ENCODE peak calls at places on chromosomes 3 and 15, in five cellular contexts. F is cardiac fibroblast, N is H4, V is RWPE1, P is GM13977. E is an unnamed sample.

GRCh38 chr3:104291437-104291851 is 1075.3 kb upstream of the ALCAM start:
- DNase-seq in F (peak; percentile 6), N (peak; percentile 40), V (no peak), P (peak; percentile 4), E (peak; percentile 52)

GRCh38 chr3:37037352-37037751 is 44.0 kb downstream of the MLH1 start:
- DNase-seq in F (no peak), N (no peak), V (no peak), P (no peak), E (no peak)

GRCh38 chr15:69930754-69931153 is 167.0 kb downstream of the TLE3 start:
- DNase-seq in F (no peak), N (no peak), V (no peak), P (no peak), E (no peak)

GRCh38 chr3:111069974-111070751 is 1.5 kb upstream of the NECTIN3 start:
- DNase-seq in F (peak; percentile 51), N (no peak), V (peak; percentile 1), P (no peak), E (no peak)

GRCh38 chr3:159208080-159208479 is 406.2 kb downstream of the MFSD1 start:
- DNase-seq in F (no peak), N (no peak), V (no peak), P (no peak), E (no peak)

GRCh38 chr15:80059786-80060489 is 462 bp downstream of the ZFAND6 start:
- DNase-seq in F (no peak), N (no peak), V (peak; percentile 64), P (peak; percentile 85), E (peak; percentile 71)

GRCh38 chr15:39581501-39582285 is 814 bp downstream of the THBS1 start:
- DNase-seq in F (peak; percentile 61), N (peak; percentile 77), V (peak; percentile 64), P (no peak), E (peak; percentile 16)

GRCh38 chr3:44058022-44058867 is 183.4 kb upstream of the TOPAZ1 start:
- DNase-seq in F (peak; percentile 72), N (no peak), V (peak; percentile 33), P (peak; percentile 75), E (peak; percentile 16)

GRCh38 chr3:186283651-186284445 is 78.2 kb downstream of the DGKG start:
- DNase-seq in F (peak; percentile 88), N (no peak), V (no peak), P (no peak), E (no peak)

GRCh38 chr3:172595648-172596393 is 72.6 kb upstream of the TNFSF10 start:
- DNase-seq in F (peak; percentile 70), N (peak; percentile 72), V (peak; percentile 72), P (peak; percentile 73), E (peak; percentile 90)

GRCh38 chr3:188489639-188490405 is 335.9 kb downstream of the LPP start:
- DNase-seq in F (peak; percentile 83), N (no peak), V (no peak), P (peak; percentile 16), E (no peak)

GRCh38 chr15:60720493-60721231 is 241.7 kb upstream of the ICE2 start:
- DNase-seq in F (no peak), N (no peak), V (no peak), P (peak; percentile 22), E (no peak)

GRCh38 chr15:68057758-68058157 is 3.6 kb downstream of the PIAS1 start:
- DNase-seq in F (no peak), N (no peak), V (no peak), P (no peak), E (no peak)

GRCh38 chr3:59573911-59574310 is 524.1 kb upstream of the CFAP20DC start:
- DNase-seq in F (peak; percentile 91), N (peak; percentile 22), V (peak; percentile 13), P (no peak), E (no peak)

GRCh38 chr15:87154771-87155170 is 1075.1 kb downstream of the AGBL1 start:
- DNase-seq in F (peak; percentile 91), N (no peak), V (peak; percentile 34), P (no peak), E (no peak)

GRCh38 chr3:174162550-174162949 is 696.6 kb upstream of the NAALADL2 start:
- DNase-seq in F (peak; percentile 40), N (no peak), V (no peak), P (no peak), E (no peak)

GRCh38 chr3:116020495-116020894 is 397.2 kb downstream of the GAP43 start:
- DNase-seq in F (no peak), N (no peak), V (no peak), P (peak; percentile 15), E (no peak)

GRCh38 chr3:31823184-31823583 is 157.9 kb downstream of the OSBPL10 start:
- DNase-seq in F (no peak), N (no peak), V (peak; percentile 13), P (no peak), E (no peak)

GRCh38 chr15:35697549-35698299 is 151.8 kb upstream of the DPH6 start:
- DNase-seq in F (peak; percentile 75), N (peak; percentile 66), V (peak; percentile 43), P (no peak), E (no peak)

GRCh38 chr3:61371123-61371522 is 119.9 kb upstream of the FHIT start:
- DNase-seq in F (peak; percentile 1), N (peak; percentile 5), V (peak; percentile 11), P (peak; percentile 18), E (peak; percentile 42)

GRCh38 chr3:116767726-116768125 is 58.1 kb downstream of the TUSC7 start:
- DNase-seq in F (no peak), N (no peak), V (no peak), P (no peak), E (no peak)

GRCh38 chr15:56866798-56867197 is 51.6 kb upstream of the TCF12 start:
- DNase-seq in F (peak; percentile 10), N (no peak), V (no peak), P (no peak), E (no peak)

GRCh38 chr15:38707802-38708671 is 143.4 kb upstream of the RASGRP1 start:
- DNase-seq in F (peak; percentile 80), N (peak; percentile 68), V (peak; percentile 54), P (peak; percentile 45), E (peak; percentile 65)

GRCh38 chr3:197021729-197022404 is 7.8 kb downstream of the MELTF start:
- DNase-seq in F (no peak), N (no peak), V (no peak), P (no peak), E (no peak)

GRCh38 chr15:76418352-76419140 is 82.0 kb downstream of the ISL2 start:
- DNase-seq in F (no peak), N (no peak), V (no peak), P (no peak), E (peak; percentile 21)

GRCh38 chr3:126982522-126983175 is at the start of gene PLXNA1:
- DNase-seq in F (peak; percentile 89), N (peak; percentile 65), V (peak; percentile 88), P (peak; percentile 96), E (peak; percentile 86)